ENCODE peak calls at places on chromosomes 4 and X, in seven cellular contexts. One of them, this sample, is unnamed.

GRCh38 chrX:150352581-150352980 is 10.5 kb upstream of the MAMLD1 start:
- DNase-seq in brain microvascular endothelial cell: no peak
- DNase-seq in lower leg skin: no peak
- DNase-seq in CD4-positive, alpha-beta T cell: no peak
- DNase-seq in tibial nerve: no peak
- DNase-seq in HFF-Myc: no peak
- DNase-seq in colonic mucosa: peak
- DNase-seq in this sample: no peak

GRCh38 chr4:38114435-38114834 is 154.2 kb downstream of the PTTG2 start:
- DNase-seq in brain microvascular endothelial cell: no peak
- DNase-seq in lower leg skin: no peak
- DNase-seq in CD4-positive, alpha-beta T cell: no peak
- DNase-seq in tibial nerve: no peak
- DNase-seq in HFF-Myc: no peak
- DNase-seq in colonic mucosa: no peak
- DNase-seq in this sample: no peak

GRCh38 chrX:87583679-87584078 is 66.1 kb downstream of the KLHL4 start:
- DNase-seq in brain microvascular endothelial cell: no peak
- DNase-seq in lower leg skin: no peak
- DNase-seq in CD4-positive, alpha-beta T cell: no peak
- DNase-seq in tibial nerve: no peak
- DNase-seq in HFF-Myc: no peak
- DNase-seq in colonic mucosa: peak
- DNase-seq in this sample: no peak

GRCh38 chr4:25905371-25905770 is 8.6 kb upstream of the SMIM20 start:
- DNase-seq in brain microvascular endothelial cell: no peak
- DNase-seq in lower leg skin: no peak
- DNase-seq in CD4-positive, alpha-beta T cell: no peak
- DNase-seq in tibial nerve: no peak
- DNase-seq in HFF-Myc: no peak
- DNase-seq in colonic mucosa: no peak
- DNase-seq in this sample: no peak

GRCh38 chr4:70688795-70689231 is 481 bp downstream of the UTP3 start:
- DNase-seq in brain microvascular endothelial cell: no peak
- DNase-seq in lower leg skin: peak
- DNase-seq in CD4-positive, alpha-beta T cell: peak
- DNase-seq in tibial nerve: no peak
- DNase-seq in HFF-Myc: no peak
- DNase-seq in colonic mucosa: peak
- DNase-seq in this sample: no peak

GRCh38 chrX:120306640-120307039 is 4.6 kb downstream of the TMEM255A start:
- DNase-seq in brain microvascular endothelial cell: no peak
- DNase-seq in lower leg skin: no peak
- DNase-seq in CD4-positive, alpha-beta T cell: no peak
- DNase-seq in tibial nerve: no peak
- DNase-seq in HFF-Myc: no peak
- DNase-seq in colonic mucosa: no peak
- DNase-seq in this sample: no peak

GRCh38 chrX:133645977-133646750 is 230.9 kb upstream of the GPC4 start:
- DNase-seq in brain microvascular endothelial cell: peak
- DNase-seq in lower leg skin: no peak
- DNase-seq in CD4-positive, alpha-beta T cell: no peak
- DNase-seq in tibial nerve: no peak
- DNase-seq in HFF-Myc: no peak
- DNase-seq in colonic mucosa: no peak
- DNase-seq in this sample: no peak

GRCh38 chr4:67687639-67688038 is 13.3 kb downstream of the UBA6 start:
- DNase-seq in brain microvascular endothelial cell: peak
- DNase-seq in lower leg skin: no peak
- DNase-seq in CD4-positive, alpha-beta T cell: no peak
- DNase-seq in tibial nerve: no peak
- DNase-seq in HFF-Myc: no peak
- DNase-seq in colonic mucosa: no peak
- DNase-seq in this sample: no peak

GRCh38 chrX:154806837-154807501 is 1.7 kb upstream of the MPP1 start:
- DNase-seq in brain microvascular endothelial cell: no peak
- DNase-seq in lower leg skin: no peak
- DNase-seq in CD4-positive, alpha-beta T cell: no peak
- DNase-seq in tibial nerve: no peak
- DNase-seq in HFF-Myc: no peak
- DNase-seq in colonic mucosa: no peak
- DNase-seq in this sample: no peak

GRCh38 chr4:182642831-182643230 is 274.4 kb downstream of the DCTD start:
- DNase-seq in brain microvascular endothelial cell: peak
- DNase-seq in lower leg skin: no peak
- DNase-seq in CD4-positive, alpha-beta T cell: no peak
- DNase-seq in tibial nerve: no peak
- DNase-seq in HFF-Myc: no peak
- DNase-seq in colonic mucosa: no peak
- DNase-seq in this sample: peak

GRCh38 chrX:14095702-14096101 is 66.0 kb upstream of the GEMIN8 start:
- DNase-seq in brain microvascular endothelial cell: peak
- DNase-seq in lower leg skin: no peak
- DNase-seq in CD4-positive, alpha-beta T cell: peak
- DNase-seq in tibial nerve: no peak
- DNase-seq in HFF-Myc: peak
- DNase-seq in colonic mucosa: peak
- DNase-seq in this sample: peak

GRCh38 chr4:12270546-12270945 is 841.9 kb upstream of the HS3ST1 start:
- DNase-seq in brain microvascular endothelial cell: peak
- DNase-seq in lower leg skin: no peak
- DNase-seq in CD4-positive, alpha-beta T cell: no peak
- DNase-seq in tibial nerve: no peak
- DNase-seq in HFF-Myc: no peak
- DNase-seq in colonic mucosa: no peak
- DNase-seq in this sample: no peak

GRCh38 chrX:3518870-3519269 is 172.4 kb upstream of the MXRA5 start:
- DNase-seq in brain microvascular endothelial cell: peak
- DNase-seq in lower leg skin: no peak
- DNase-seq in CD4-positive, alpha-beta T cell: no peak
- DNase-seq in tibial nerve: no peak
- DNase-seq in HFF-Myc: no peak
- DNase-seq in colonic mucosa: peak
- DNase-seq in this sample: no peak

GRCh38 chrX:113868169-113868568 is 715.7 kb upstream of the HTR2C start:
- DNase-seq in brain microvascular endothelial cell: no peak
- DNase-seq in lower leg skin: no peak
- DNase-seq in CD4-positive, alpha-beta T cell: no peak
- DNase-seq in tibial nerve: no peak
- DNase-seq in HFF-Myc: no peak
- DNase-seq in colonic mucosa: no peak
- DNase-seq in this sample: no peak

GRCh38 chr4:56375458-56375857 is 11.8 kb downstream of the AASDH start:
- DNase-seq in brain microvascular endothelial cell: no peak
- DNase-seq in lower leg skin: no peak
- DNase-seq in CD4-positive, alpha-beta T cell: no peak
- DNase-seq in tibial nerve: no peak
- DNase-seq in HFF-Myc: no peak
- DNase-seq in colonic mucosa: no peak
- DNase-seq in this sample: no peak

GRCh38 chr4:52241916-52242315 is 190.8 kb downstream of the SPATA18 start:
- DNase-seq in brain microvascular endothelial cell: no peak
- DNase-seq in lower leg skin: no peak
- DNase-seq in CD4-positive, alpha-beta T cell: no peak
- DNase-seq in tibial nerve: no peak
- DNase-seq in HFF-Myc: no peak
- DNase-seq in colonic mucosa: no peak
- DNase-seq in this sample: no peak

GRCh38 chr4:144709159-144709558 is 63.2 kb downstream of the HHIP start:
- DNase-seq in brain microvascular endothelial cell: peak
- DNase-seq in lower leg skin: no peak
- DNase-seq in CD4-positive, alpha-beta T cell: no peak
- DNase-seq in tibial nerve: no peak
- DNase-seq in HFF-Myc: peak
- DNase-seq in colonic mucosa: no peak
- DNase-seq in this sample: no peak

GRCh38 chr4:98485816-98486355 is 172.5 kb downstream of the TSPAN5 start:
- DNase-seq in brain microvascular endothelial cell: no peak
- DNase-seq in lower leg skin: peak
- DNase-seq in CD4-positive, alpha-beta T cell: no peak
- DNase-seq in tibial nerve: no peak
- DNase-seq in HFF-Myc: no peak
- DNase-seq in colonic mucosa: no peak
- DNase-seq in this sample: no peak

GRCh38 chr4:153018716-153019115 is 82.6 kb downstream of the FHDC1 start:
- DNase-seq in brain microvascular endothelial cell: no peak
- DNase-seq in lower leg skin: peak
- DNase-seq in CD4-positive, alpha-beta T cell: no peak
- DNase-seq in tibial nerve: no peak
- DNase-seq in HFF-Myc: no peak
- DNase-seq in colonic mucosa: no peak
- DNase-seq in this sample: no peak

DNA sequence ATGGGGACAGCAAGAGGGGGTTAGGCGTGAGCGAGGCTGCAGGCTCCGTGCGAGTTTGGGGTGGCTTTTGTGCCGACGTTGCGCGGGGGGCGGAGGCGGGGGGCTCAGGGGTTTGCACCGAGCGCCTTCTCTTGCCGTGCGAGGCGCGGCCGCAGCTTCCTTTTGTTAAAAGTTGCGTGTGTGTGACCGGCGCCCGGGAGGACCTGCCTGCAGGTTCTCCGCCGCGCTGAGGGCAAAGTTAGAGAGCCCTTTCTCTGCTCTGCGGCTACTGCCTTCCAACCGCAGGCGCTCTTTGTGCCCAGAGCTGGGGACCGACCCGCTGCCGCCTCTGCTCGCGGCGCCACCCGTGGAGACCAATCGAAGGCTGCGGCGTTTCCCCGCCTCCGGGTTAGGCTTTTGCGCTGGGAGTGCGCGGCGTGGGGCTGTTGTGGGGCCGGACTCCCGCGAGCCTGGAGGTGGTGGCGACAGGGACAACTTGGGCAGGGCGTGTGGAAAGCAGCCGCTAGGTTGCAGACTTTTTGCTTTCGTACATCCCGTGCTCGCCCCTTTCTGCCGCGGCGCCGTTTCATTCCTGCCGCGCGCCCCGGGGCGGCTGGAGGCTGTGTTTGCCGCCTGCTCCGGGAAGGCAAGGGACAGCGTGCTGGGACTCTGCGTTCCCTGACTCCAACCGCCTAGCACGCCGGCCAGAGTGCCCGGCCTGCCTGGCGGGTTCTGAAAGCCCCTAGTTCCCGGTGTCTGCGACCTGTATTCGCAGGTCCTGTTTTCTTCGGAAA is 750 bp downstream of the KIT start:
- DNase-seq in brain microvascular endothelial cell: peak
- DNase-seq in lower leg skin: peak
- DNase-seq in CD4-positive, alpha-beta T cell: no peak
- DNase-seq in tibial nerve: no peak
- DNase-seq in HFF-Myc: no peak
- DNase-seq in colonic mucosa: peak
- DNase-seq in this sample: peak
- TF ChIP-seq CTCF in brain microvascular endothelial cell: peak
- TF ChIP-seq CTCF in lower leg skin: no peak
- TF ChIP-seq CTCF in CD4-positive, alpha-beta T cell: no peak
- TF ChIP-seq CTCF in tibial nerve: peak
- TF ChIP-seq CTCF in HFF-Myc: peak
- TF ChIP-seq CTCF in colonic mucosa: no peak
- TF ChIP-seq CTCF in this sample: no peak

GRCh38 chrX:81411517-81411916 is 209.6 kb downstream of the SH3BGRL start:
- DNase-seq in brain microvascular endothelial cell: no peak
- DNase-seq in lower leg skin: no peak
- DNase-seq in CD4-positive, alpha-beta T cell: no peak
- DNase-seq in tibial nerve: no peak
- DNase-seq in HFF-Myc: no peak
- DNase-seq in colonic mucosa: no peak
- DNase-seq in this sample: no peak

GRCh38 chrX:81412428-81412827 is 210.5 kb downstream of the SH3BGRL start:
- DNase-seq in brain microvascular endothelial cell: no peak
- DNase-seq in lower leg skin: no peak
- DNase-seq in CD4-positive, alpha-beta T cell: no peak
- DNase-seq in tibial nerve: no peak
- DNase-seq in HFF-Myc: no peak
- DNase-seq in colonic mucosa: no peak
- DNase-seq in this sample: no peak

GRCh38 chrX:81414630-81415029 is 212.7 kb downstream of the SH3BGRL start:
- DNase-seq in brain microvascular endothelial cell: no peak
- DNase-seq in lower leg skin: no peak
- DNase-seq in CD4-positive, alpha-beta T cell: no peak
- DNase-seq in tibial nerve: no peak
- DNase-seq in HFF-Myc: no peak
- DNase-seq in colonic mucosa: no peak
- DNase-seq in this sample: no peak
- TF ChIP-seq CTCF in brain microvascular endothelial cell: no peak
- TF ChIP-seq CTCF in lower leg skin: no peak
- TF ChIP-seq CTCF in CD4-positive, alpha-beta T cell: no peak
- TF ChIP-seq CTCF in tibial nerve: no peak
- TF ChIP-seq CTCF in HFF-Myc: no peak
- TF ChIP-seq CTCF in colonic mucosa: no peak
- TF ChIP-seq CTCF in this sample: no peak

DNA sequence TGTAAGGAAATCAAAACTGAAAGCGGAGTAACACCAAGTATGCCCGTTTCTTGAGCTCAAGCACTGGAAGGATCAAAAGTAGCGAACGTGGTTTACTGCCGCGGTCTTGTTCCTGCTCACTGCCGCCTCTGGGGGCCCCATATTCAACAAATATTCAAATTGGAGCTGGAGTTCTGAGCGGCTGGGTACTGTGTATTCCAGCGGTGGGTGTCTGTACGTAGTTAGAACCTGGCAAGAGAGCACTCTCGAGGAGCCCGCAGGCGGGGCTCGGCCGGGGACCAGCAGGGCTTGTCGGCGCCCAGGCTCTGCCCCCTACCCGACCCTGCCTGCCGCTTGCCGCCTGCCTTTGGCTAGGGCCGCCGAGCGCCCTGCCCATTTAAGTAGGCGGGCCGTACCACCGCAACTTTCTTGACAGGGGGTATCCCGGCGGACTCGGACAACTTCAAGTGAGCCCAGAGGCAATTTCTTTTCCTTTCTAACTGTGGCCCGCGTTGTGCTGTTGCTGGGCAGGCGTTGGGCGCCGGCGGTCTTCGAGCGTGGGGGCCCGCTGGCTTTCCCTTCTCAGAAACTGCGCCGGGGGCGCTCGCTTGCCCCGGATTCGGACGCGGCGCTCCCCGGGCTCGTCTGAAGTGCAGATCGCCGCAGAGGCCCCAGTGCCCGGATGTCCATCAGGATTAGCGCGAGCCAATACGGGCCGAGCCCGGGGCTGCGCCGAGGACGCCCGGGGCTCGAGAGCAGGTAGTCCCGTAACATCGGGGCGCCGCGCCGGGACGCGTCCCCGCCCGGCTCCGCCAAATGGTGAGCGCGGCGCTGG is 71.9 kb downstream of the AFF1 start:
- DNase-seq in brain microvascular endothelial cell: peak
- DNase-seq in lower leg skin: peak
- DNase-seq in CD4-positive, alpha-beta T cell: peak
- DNase-seq in tibial nerve: peak
- DNase-seq in HFF-Myc: peak
- DNase-seq in colonic mucosa: peak
- DNase-seq in this sample: peak
- TF ChIP-seq CTCF in brain microvascular endothelial cell: peak
- TF ChIP-seq CTCF in lower leg skin: no peak
- TF ChIP-seq CTCF in CD4-positive, alpha-beta T cell: peak
- TF ChIP-seq CTCF in tibial nerve: peak
- TF ChIP-seq CTCF in HFF-Myc: no peak
- TF ChIP-seq CTCF in colonic mucosa: peak
- TF ChIP-seq CTCF in this sample: peak

DNA sequence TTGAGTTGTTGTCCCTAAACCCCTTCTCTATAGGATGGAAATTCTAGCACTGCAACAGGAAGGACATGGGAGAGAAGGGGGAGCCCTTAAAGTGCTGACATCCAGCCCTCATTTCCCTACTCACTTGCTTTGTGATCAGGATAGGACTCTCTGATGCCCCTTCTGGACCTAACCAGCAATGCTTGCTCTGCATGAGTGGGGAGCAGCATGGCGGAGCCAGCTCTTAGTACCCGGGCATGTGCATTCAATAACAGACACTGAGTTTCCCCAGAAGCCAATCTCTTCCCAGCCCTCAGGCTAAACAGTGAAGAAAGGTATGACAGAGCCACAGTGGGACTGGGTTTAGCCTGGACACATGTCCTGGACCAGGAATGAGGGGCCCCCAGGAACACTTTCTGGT is 14.0 kb downstream of the SOD3 start:
- DNase-seq in brain microvascular endothelial cell: no peak
- DNase-seq in lower leg skin: no peak
- DNase-seq in CD4-positive, alpha-beta T cell: no peak
- DNase-seq in tibial nerve: no peak
- DNase-seq in HFF-Myc: no peak
- DNase-seq in colonic mucosa: peak
- DNase-seq in this sample: no peak
- TF ChIP-seq CTCF in brain microvascular endothelial cell: peak
- TF ChIP-seq CTCF in lower leg skin: no peak
- TF ChIP-seq CTCF in CD4-positive, alpha-beta T cell: no peak
- TF ChIP-seq CTCF in tibial nerve: no peak
- TF ChIP-seq CTCF in HFF-Myc: peak
- TF ChIP-seq CTCF in colonic mucosa: no peak
- TF ChIP-seq CTCF in this sample: peak